ENCODE peak calls at places on chromosomes 12 and 14, in five cellular contexts. U is fibroblast of mammary gland; N is right cardiac atrium; O is central memory CD8-positive, alpha-beta T cell; S is left ventricle myocardium inferior. P is an unnamed sample.

GRCh38 chr14:103846569-103847438 is 571 bp downstream of the PPP1R13B start:
- DNase-seq in N (peak), U (no peak), O (no peak), S (peak), P (peak)

GRCh38 chr14:91872011-91872476 is 4.7 kb upstream of the TC2N start:
- DNase-seq in O (no peak), S (no peak), U (peak), N (no peak), P (peak)

GRCh38 chr12:48903982-48904411 is 21.3 kb downstream of the FKBP11 start:
- DNase-seq in O (peak), N (peak), U (peak), S (peak), P (peak)

GRCh38 chr14:72921396-72921795 is 4.9 kb upstream of the DCAF4 start:
- DNase-seq in N (no peak), S (no peak), O (no peak), U (no peak), P (no peak)

GRCh38 chr14:91369628-91370445 is 47.8 kb downstream of the CCDC88C start:
- DNase-seq in O (no peak), U (no peak), N (no peak), S (no peak), P (peak)

GRCh38 chr12:109695961-109696461 is 17.6 kb upstream of the FAM222A start:
- DNase-seq in N (peak), O (no peak), U (no peak), S (no peak), P (peak)

GRCh38 chr14:36654185-36655053 is 7.2 kb upstream of the PAX9 start:
- DNase-seq in N (no peak), O (no peak), S (no peak), U (no peak), P (no peak)

GRCh38 chr12:120361506-120362208 is 7.3 kb downstream of the MSI1 start:
- DNase-seq in S (peak), O (no peak), U (peak), N (peak), P (peak)